ENCODE peak calls at places on chromosome 13, in four cellular contexts. L is K562, S is HepG2, B is GM12878. T is an unnamed sample.

GRCh38 chr13:24606486-24607170 is 73.6 kb upstream of the ATP12A start:
- DNase-seq in B (no peak), S (no peak), L (no peak), T (no peak)

GRCh38 chr13:90675129-90675528 is 672.4 kb upstream of the MIR17HG start:
- DNase-seq in L (no peak), S (no peak), B (no peak), T (no peak)

GRCh38 chr13:66210677-66211076 is 1019.5 kb downstream of the PCDH9 start:
- DNase-seq in S (no peak), L (peak), B (no peak), T (no peak)

GRCh38 chr13:89891416-89891815 is 1456.1 kb upstream of the MIR17HG start:
- DNase-seq in S (no peak), L (no peak), B (no peak), T (no peak)

GRCh38 chr13:31160857-31161582 is 684 bp downstream of the HSPH1 start:
- DNase-seq in B (peak), L (peak), S (peak), T (peak)

GRCh38 chr13:30421093-30422055 is 919 bp upstream of the UBE2L5 start:
- DNase-seq in L (peak), S (no peak), B (no peak), T (peak)

GRCh38 chr13:23570099-23570926 is at the start of gene TNFRSF19:
- DNase-seq in B (no peak), S (peak), L (peak), T (peak)

GRCh38 chr13:59588717-59589067 is 575.0 kb downstream of the DIAPH3 start:
- DNase-seq in L (no peak), B (no peak), S (no peak), T (no peak)

GRCh38 chr13:98216135-98216565 is 39.1 kb upstream of the RNF113B start:
- DNase-seq in L (no peak), S (no peak), B (no peak), T (no peak)

GRCh38 chr13:90413548-90413947 is 933.9 kb upstream of the MIR17HG start:
- DNase-seq in B (no peak), L (no peak), S (no peak), T (no peak)

GRCh38 chr13:38093425-38093824 is 223.9 kb upstream of the TRPC4 start:
- DNase-seq in L (no peak), S (no peak), B (no peak), T (no peak)

GRCh38 chr13:45341799-45342584 is 1.0 kb upstream of the TPT1 start:
- DNase-seq in S (no peak), L (peak), B (no peak), T (no peak)

GRCh38 chr13:106109391-106109791 is 426.1 kb downstream of the EFNB2 start:
- DNase-seq in B (no peak), L (no peak), S (no peak), T (no peak)

GRCh38 chr13:50936681-50937080 is 27.1 kb downstream of the RNASEH2B start:
- DNase-seq in S (no peak), L (no peak), B (no peak), T (no peak)

GRCh38 chr13:75271851-75272250 is 210.1 kb downstream of the TBC1D4 start:
- DNase-seq in S (no peak), L (no peak), B (no peak), T (no peak)

GRCh38 chr13:42041017-42041683 is 7.3 kb upstream of the DGKH start:
- DNase-seq in S (no peak), L (peak), B (peak), T (peak)

GRCh38 chr13:95641961-95642621 is 2.4 kb downstream of the DZIP1 start:
- DNase-seq in L (no peak), S (peak), B (no peak), T (peak)

GRCh38 chr13:95643009-95643408 is 1.5 kb downstream of the DZIP1 start:
- DNase-seq in S (no peak), L (no peak), B (no peak), T (peak)

GRCh38 chr13:95643471-95643813 is 1.1 kb downstream of the DZIP1 start:
- DNase-seq in B (no peak), S (peak), L (no peak), T (peak)

GRCh38 chr13:95643814-95644598 is 500 bp downstream of the DZIP1 start:
- DNase-seq in S (peak), L (no peak), B (no peak), T (peak)

GRCh38 chr13:95641291-95641811 is 3.2 kb downstream of the DZIP1 start:
- DNase-seq in S (no peak), L (no peak), B (no peak), T (peak)
- TF ChIP-seq EZH2 in S (no peak), L (no peak), B (no peak), T (no peak)

GRCh38 chr13:99960663-99961440 is 10.7 kb downstream of the ZIC5 start:
- DNase-seq in B (no peak), S (no peak), L (no peak), T (peak)

GRCh38 chr13:99959538-99960230 is 11.9 kb downstream of the ZIC5 start:
- DNase-seq in S (no peak), B (no peak), L (no peak), T (peak)

GRCh38 chr13:99963832-99964339 is 7.7 kb downstream of the ZIC5 start:
- DNase-seq in L (no peak), S (no peak), B (no peak), T (no peak)

GRCh38 chr13:99962242-99962641 is 9.3 kb downstream of the ZIC5 start:
- DNase-seq in L (no peak), S (no peak), B (no peak), T (no peak)

DNA sequence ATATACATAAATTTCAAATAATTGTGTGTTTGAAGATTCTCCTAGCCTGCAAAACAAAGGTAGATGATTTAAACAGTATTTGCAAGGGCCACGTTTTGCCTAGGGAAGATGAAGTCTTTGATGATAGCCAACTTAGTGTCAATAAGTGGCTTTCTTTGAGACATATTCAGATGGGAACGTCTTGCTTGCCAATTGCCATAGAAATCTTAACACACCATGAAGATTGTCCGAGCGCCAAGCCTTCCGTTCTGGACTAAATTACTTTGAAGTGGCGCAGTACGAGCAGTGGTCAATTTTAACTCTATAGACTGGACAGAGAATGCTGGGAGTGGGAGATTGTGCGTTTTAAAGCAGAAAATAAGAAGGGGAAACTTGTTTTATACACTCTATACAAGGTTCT is 9.9 kb downstream of the ZIC5 start:
- DNase-seq in B (no peak), S (no peak), L (no peak), T (no peak)
- TF ChIP-seq JUNB in B (no peak), S (no peak), L (no peak), T (no peak)

GRCh38 chr13:78601124-78601885 is 2.0 kb downstream of the POU4F1 start:
- DNase-seq in S (no peak), L (no peak), B (no peak), T (peak)

GRCh38 chr13:78600317-78600899 is 2.9 kb downstream of the POU4F1 start:
- DNase-seq in S (no peak), B (no peak), L (no peak), T (no peak)

GRCh38 chr13:78601886-78602560 is 1.3 kb downstream of the POU4F1 start:
- DNase-seq in S (no peak), B (no peak), L (no peak), T (no peak)

GRCh38 chr13:78603240-78603947 is at the start of gene POU4F1:
- DNase-seq in S (peak), B (peak), L (peak), T (peak)

DNA sequence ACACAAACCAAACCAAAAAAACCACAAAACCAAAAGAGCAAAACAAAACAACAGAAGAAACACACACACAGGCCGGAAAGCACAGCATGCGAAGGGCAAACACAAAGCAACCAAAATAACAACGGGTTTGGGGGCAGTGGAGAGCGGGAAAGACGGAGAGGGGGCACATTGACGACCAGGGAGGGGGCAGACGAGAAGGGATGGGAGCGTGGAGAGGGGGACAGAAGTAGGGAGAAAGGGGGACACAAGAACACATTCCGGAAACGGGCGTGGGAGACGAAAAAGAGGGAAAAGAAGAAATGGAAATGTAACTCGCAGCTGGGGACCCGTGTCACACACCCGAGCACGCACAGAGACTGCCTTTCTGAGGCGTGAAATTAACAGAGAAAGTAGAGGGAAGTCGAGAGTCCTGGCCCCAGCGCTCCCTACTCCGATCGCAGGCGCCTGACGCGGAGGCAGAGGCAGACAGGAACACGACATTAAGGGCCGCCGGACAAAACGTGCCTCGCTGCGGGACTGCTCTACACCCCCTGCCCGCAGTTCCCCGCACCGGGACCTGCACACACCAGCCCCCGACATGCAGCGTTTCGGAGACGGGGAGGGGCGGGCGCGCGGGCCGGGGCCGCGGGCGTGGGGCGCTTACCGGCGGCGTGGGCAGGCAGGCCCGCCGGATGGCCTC is 652 bp downstream of the POU4F1 start:
- DNase-seq in L (peak), B (no peak), S (no peak), T (peak)
- TF ChIP-seq EZH2 in L (no peak), B (peak), S (no peak), T (peak)

GRCh38 chr13:26881154-26881553 is 120.6 kb upstream of the GPR12 start:
- DNase-seq in B (no peak), S (no peak), L (no peak), T (no peak)
- TF ChIP-seq JUNB in B (no peak), S (no peak), L (no peak), T (no peak)

GRCh38 chr13:113187905-113188595 is 20.4 kb downstream of the PCID2 start:
- DNase-seq in S (no peak), L (no peak), B (no peak), T (no peak)
- TF ChIP-seq EZH2 in S (no peak), L (no peak), B (no peak), T (no peak)

GRCh38 chr13:44063881-44064280 is 184.2 kb downstream of the LACC1 start:
- DNase-seq in L (no peak), S (no peak), B (no peak), T (no peak)

GRCh38 chr13:44072536-44072935 is 192.8 kb downstream of the LACC1 start:
- DNase-seq in B (no peak), L (no peak), S (no peak), T (no peak)

GRCh38 chr13:44068737-44069136 is 189.0 kb downstream of the LACC1 start:
- DNase-seq in L (no peak), B (no peak), S (no peak), T (peak)

GRCh38 chr13:44064376-44064775 is 184.7 kb downstream of the LACC1 start:
- DNase-seq in L (no peak), S (no peak), B (no peak), T (no peak)

DNA sequence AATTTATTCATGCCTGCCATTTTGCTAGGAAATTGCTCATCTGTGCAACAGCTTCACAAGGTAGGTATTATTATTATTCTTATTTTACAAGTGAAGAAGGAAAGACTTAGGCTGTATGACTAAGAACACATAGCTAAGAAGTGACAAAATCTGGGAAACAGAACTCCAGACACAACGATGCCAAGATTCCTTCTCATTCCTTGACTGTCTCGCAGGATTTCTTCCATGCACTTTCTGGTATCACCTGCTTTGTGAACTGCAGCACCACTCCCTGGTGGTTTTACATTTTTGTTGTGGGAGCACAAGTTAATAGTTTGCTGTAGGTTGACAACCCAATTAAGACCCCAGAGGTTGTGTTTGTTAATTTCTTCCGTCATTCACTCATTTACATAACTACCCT is 188.5 kb downstream of the LACC1 start:
- DNase-seq in S (no peak), L (no peak), B (no peak), T (no peak)
- TF ChIP-seq JUNB in S (no peak), L (no peak), B (no peak), T (no peak)

DNA sequence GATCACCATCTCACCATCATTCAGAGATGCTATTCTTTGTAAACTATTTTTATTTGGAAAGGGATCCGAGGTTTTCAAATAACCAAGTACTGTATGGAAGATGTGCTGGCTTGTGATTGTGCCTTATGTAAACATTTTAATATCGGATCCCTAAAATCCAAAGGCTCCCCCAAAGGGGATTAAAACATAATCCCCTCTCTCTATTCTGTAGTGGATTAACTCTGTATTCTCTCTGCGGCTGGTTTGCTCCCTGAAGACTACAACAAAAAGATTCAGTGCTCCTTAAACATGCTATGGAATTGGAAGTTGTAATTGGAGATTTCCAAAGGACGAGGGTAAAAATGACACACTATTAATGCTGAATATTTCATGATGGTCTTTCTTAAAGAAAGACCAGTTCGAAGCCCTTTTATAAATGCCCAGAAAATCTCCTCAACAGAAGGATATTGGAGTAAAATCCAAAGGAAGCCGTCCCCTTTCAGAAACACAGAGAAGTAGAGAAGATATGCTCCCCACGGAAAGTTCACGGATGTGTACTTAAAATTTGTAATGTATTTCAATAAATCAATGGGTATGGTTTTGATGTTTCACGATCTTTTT is 6.6 kb downstream of the MAB21L1 start:
- DNase-seq in L (no peak), S (no peak), B (no peak), T (no peak)
- TF ChIP-seq EZH2 in L (no peak), S (no peak), B (no peak), T (no peak)

GRCh38 chr13:79989251-79989661 is 351.7 kb downstream of the SPRY2 start:
- DNase-seq in L (no peak), B (no peak), S (no peak), T (no peak)
- TF ChIP-seq JUNB in L (no peak), B (no peak), S (no peak), T (no peak)

GRCh38 chr13:33542309-33543088 is 256.9 kb upstream of the STARD13 start:
- DNase-seq in B (peak), L (peak), S (peak), T (peak)
- TF ChIP-seq EZH2 in B (no peak), L (no peak), S (no peak), T (no peak)

T was measured in GM23338.